ENCODE peak calls at places on chromosomes 7 and 10, in nine cellular contexts. One of them, this sample, is unnamed.

GRCh38 chr7:10082896-10083295 is 890.8 kb upstream of the PHF14 start:
- DNase-seq in lung microvascular endothelial cell: no peak
- DNase-seq in GM19239: no peak
- DNase-seq in LHCN-M2: no peak
- DNase-seq in activated CD4-positive, alpha-beta T cell treated with anti-CD3 and anti-CD28 coated beads, Interleukin-2, amount 50 U/mL, for 48 hours: no peak
- DNase-seq in BE2C: no peak
- DNase-seq in H9: no peak
- DNase-seq in CD4-positive, alpha-beta T cell: no peak
- DNase-seq in cardiac muscle cell: no peak
- DNase-seq in this sample: no peak

GRCh38 chr7:92425311-92425947 is 21.9 kb upstream of the GATAD1 start:
- DNase-seq in H9: peak
- DNase-seq in GM19239: no peak
- DNase-seq in cardiac muscle cell: no peak
- DNase-seq in lung microvascular endothelial cell: no peak
- DNase-seq in activated CD4-positive, alpha-beta T cell treated with anti-CD3 and anti-CD28 coated beads, Interleukin-2, amount 50 U/mL, for 48 hours: peak
- DNase-seq in BE2C: no peak
- DNase-seq in LHCN-M2: no peak
- DNase-seq in CD4-positive, alpha-beta T cell: no peak
- DNase-seq in this sample: no peak

GRCh38 chr10:14748471-14748870 is 26.2 kb downstream of the FAM107B start:
- DNase-seq in cardiac muscle cell: no peak
- DNase-seq in activated CD4-positive, alpha-beta T cell treated with anti-CD3 and anti-CD28 coated beads, Interleukin-2, amount 50 U/mL, for 48 hours: no peak
- DNase-seq in H9: no peak
- DNase-seq in CD4-positive, alpha-beta T cell: no peak
- DNase-seq in BE2C: no peak
- DNase-seq in LHCN-M2: no peak
- DNase-seq in GM19239: no peak
- DNase-seq in lung microvascular endothelial cell: no peak
- DNase-seq in this sample: no peak

GRCh38 chr10:16777473-16778370 is 39.5 kb downstream of the RSU1 start:
- DNase-seq in BE2C: no peak
- DNase-seq in CD4-positive, alpha-beta T cell: no peak
- DNase-seq in cardiac muscle cell: peak
- DNase-seq in H9: no peak
- DNase-seq in lung microvascular endothelial cell: peak
- DNase-seq in GM19239: peak
- DNase-seq in activated CD4-positive, alpha-beta T cell treated with anti-CD3 and anti-CD28 coated beads, Interleukin-2, amount 50 U/mL, for 48 hours: no peak
- DNase-seq in LHCN-M2: peak
- DNase-seq in this sample: no peak

GRCh38 chr7:18927134-18927533 is 190.3 kb downstream of the TWIST1 start:
- DNase-seq in cardiac muscle cell: no peak
- DNase-seq in H9: no peak
- DNase-seq in LHCN-M2: peak
- DNase-seq in activated CD4-positive, alpha-beta T cell treated with anti-CD3 and anti-CD28 coated beads, Interleukin-2, amount 50 U/mL, for 48 hours: no peak
- DNase-seq in lung microvascular endothelial cell: no peak
- DNase-seq in CD4-positive, alpha-beta T cell: no peak
- DNase-seq in GM19239: no peak
- DNase-seq in BE2C: no peak
- DNase-seq in this sample: no peak

GRCh38 chr7:55572378-55573233 is at the start of gene VOPP1:
- DNase-seq in cardiac muscle cell: peak
- DNase-seq in BE2C: peak
- DNase-seq in lung microvascular endothelial cell: peak
- DNase-seq in activated CD4-positive, alpha-beta T cell treated with anti-CD3 and anti-CD28 coated beads, Interleukin-2, amount 50 U/mL, for 48 hours: peak
- DNase-seq in LHCN-M2: peak
- DNase-seq in H9: peak
- DNase-seq in CD4-positive, alpha-beta T cell: no peak
- DNase-seq in GM19239: peak
- DNase-seq in this sample: peak

GRCh38 chr10:77899080-77899477 is 27.5 kb downstream of the DLG5 start:
- DNase-seq in BE2C: no peak
- DNase-seq in GM19239: no peak
- DNase-seq in lung microvascular endothelial cell: no peak
- DNase-seq in activated CD4-positive, alpha-beta T cell treated with anti-CD3 and anti-CD28 coated beads, Interleukin-2, amount 50 U/mL, for 48 hours: no peak
- DNase-seq in CD4-positive, alpha-beta T cell: no peak
- DNase-seq in H9: no peak
- DNase-seq in LHCN-M2: peak
- DNase-seq in cardiac muscle cell: no peak
- DNase-seq in this sample: no peak

GRCh38 chr7:80819503-80819902 is 99.3 kb downstream of the SEMA3C start:
- DNase-seq in GM19239: no peak
- DNase-seq in cardiac muscle cell: no peak
- DNase-seq in activated CD4-positive, alpha-beta T cell treated with anti-CD3 and anti-CD28 coated beads, Interleukin-2, amount 50 U/mL, for 48 hours: no peak
- DNase-seq in BE2C: peak
- DNase-seq in lung microvascular endothelial cell: no peak
- DNase-seq in CD4-positive, alpha-beta T cell: no peak
- DNase-seq in LHCN-M2: no peak
- DNase-seq in H9: no peak
- DNase-seq in this sample: no peak

GRCh38 chr10:17195083-17195482 is 6.4 kb downstream of the TRDMT1 start:
- DNase-seq in BE2C: no peak
- DNase-seq in lung microvascular endothelial cell: no peak
- DNase-seq in H9: no peak
- DNase-seq in cardiac muscle cell: no peak
- DNase-seq in GM19239: no peak
- DNase-seq in CD4-positive, alpha-beta T cell: no peak
- DNase-seq in activated CD4-positive, alpha-beta T cell treated with anti-CD3 and anti-CD28 coated beads, Interleukin-2, amount 50 U/mL, for 48 hours: no peak
- DNase-seq in LHCN-M2: no peak
- DNase-seq in this sample: no peak

GRCh38 chr10:7475046-7475860 is 64.4 kb upstream of the SFMBT2 start:
- DNase-seq in LHCN-M2: no peak
- DNase-seq in BE2C: no peak
- DNase-seq in cardiac muscle cell: no peak
- DNase-seq in CD4-positive, alpha-beta T cell: no peak
- DNase-seq in H9: peak
- DNase-seq in GM19239: no peak
- DNase-seq in lung microvascular endothelial cell: peak
- DNase-seq in activated CD4-positive, alpha-beta T cell treated with anti-CD3 and anti-CD28 coated beads, Interleukin-2, amount 50 U/mL, for 48 hours: no peak
- DNase-seq in this sample: no peak

GRCh38 chr7:105871142-105871541 is 5.3 kb downstream of the ATXN7L1 start:
- DNase-seq in GM19239: no peak
- DNase-seq in CD4-positive, alpha-beta T cell: no peak
- DNase-seq in lung microvascular endothelial cell: peak
- DNase-seq in activated CD4-positive, alpha-beta T cell treated with anti-CD3 and anti-CD28 coated beads, Interleukin-2, amount 50 U/mL, for 48 hours: no peak
- DNase-seq in BE2C: no peak
- DNase-seq in cardiac muscle cell: no peak
- DNase-seq in H9: no peak
- DNase-seq in LHCN-M2: no peak
- DNase-seq in this sample: no peak

GRCh38 chr7:128005759-128006159 is 25.5 kb downstream of the LRRC4 start:
- DNase-seq in CD4-positive, alpha-beta T cell: no peak
- DNase-seq in cardiac muscle cell: peak
- DNase-seq in H9: no peak
- DNase-seq in LHCN-M2: no peak
- DNase-seq in BE2C: no peak
- DNase-seq in lung microvascular endothelial cell: no peak
- DNase-seq in GM19239: no peak
- DNase-seq in activated CD4-positive, alpha-beta T cell treated with anti-CD3 and anti-CD28 coated beads, Interleukin-2, amount 50 U/mL, for 48 hours: no peak
- DNase-seq in this sample: no peak

GRCh38 chr10:86365346-86366032 is 1.1 kb downstream of the GRID1 start:
- DNase-seq in H9: peak
- DNase-seq in CD4-positive, alpha-beta T cell: no peak
- DNase-seq in cardiac muscle cell: no peak
- DNase-seq in GM19239: no peak
- DNase-seq in BE2C: no peak
- DNase-seq in activated CD4-positive, alpha-beta T cell treated with anti-CD3 and anti-CD28 coated beads, Interleukin-2, amount 50 U/mL, for 48 hours: peak
- DNase-seq in LHCN-M2: no peak
- DNase-seq in lung microvascular endothelial cell: no peak
- DNase-seq in this sample: no peak

GRCh38 chr7:86653919-86654659 is 10.4 kb downstream of the GRM3 start:
- DNase-seq in GM19239: no peak
- DNase-seq in CD4-positive, alpha-beta T cell: no peak
- DNase-seq in BE2C: no peak
- DNase-seq in lung microvascular endothelial cell: no peak
- DNase-seq in cardiac muscle cell: peak
- DNase-seq in H9: peak
- DNase-seq in activated CD4-positive, alpha-beta T cell treated with anti-CD3 and anti-CD28 coated beads, Interleukin-2, amount 50 U/mL, for 48 hours: no peak
- DNase-seq in LHCN-M2: no peak
- DNase-seq in this sample: no peak

GRCh38 chr10:128854965-128855364 is 612.1 kb upstream of the MGMT start:
- DNase-seq in lung microvascular endothelial cell: peak
- DNase-seq in activated CD4-positive, alpha-beta T cell treated with anti-CD3 and anti-CD28 coated beads, Interleukin-2, amount 50 U/mL, for 48 hours: no peak
- DNase-seq in H9: no peak
- DNase-seq in LHCN-M2: no peak
- DNase-seq in cardiac muscle cell: peak
- DNase-seq in BE2C: peak
- DNase-seq in CD4-positive, alpha-beta T cell: no peak
- DNase-seq in GM19239: no peak
- DNase-seq in this sample: no peak

GRCh38 chr7:92967238-92967637 is 130.9 kb upstream of the CDK6 start:
- DNase-seq in GM19239: no peak
- DNase-seq in lung microvascular endothelial cell: no peak
- DNase-seq in CD4-positive, alpha-beta T cell: no peak
- DNase-seq in LHCN-M2: no peak
- DNase-seq in activated CD4-positive, alpha-beta T cell treated with anti-CD3 and anti-CD28 coated beads, Interleukin-2, amount 50 U/mL, for 48 hours: no peak
- DNase-seq in cardiac muscle cell: no peak
- DNase-seq in H9: no peak
- DNase-seq in BE2C: no peak
- DNase-seq in this sample: no peak

GRCh38 chr10:21518629-21519321 is 6.7 kb downstream of the SKIDA1 start:
- DNase-seq in LHCN-M2: no peak
- DNase-seq in cardiac muscle cell: peak
- DNase-seq in activated CD4-positive, alpha-beta T cell treated with anti-CD3 and anti-CD28 coated beads, Interleukin-2, amount 50 U/mL, for 48 hours: no peak
- DNase-seq in lung microvascular endothelial cell: peak
- DNase-seq in H9: no peak
- DNase-seq in GM19239: no peak
- DNase-seq in BE2C: no peak
- DNase-seq in CD4-positive, alpha-beta T cell: no peak
- DNase-seq in this sample: no peak

GRCh38 chr10:381805-382204 is 246.6 kb downstream of the ZMYND11 start:
- DNase-seq in activated CD4-positive, alpha-beta T cell treated with anti-CD3 and anti-CD28 coated beads, Interleukin-2, amount 50 U/mL, for 48 hours: no peak
- DNase-seq in H9: no peak
- DNase-seq in GM19239: no peak
- DNase-seq in cardiac muscle cell: no peak
- DNase-seq in LHCN-M2: no peak
- DNase-seq in CD4-positive, alpha-beta T cell: no peak
- DNase-seq in BE2C: no peak
- DNase-seq in lung microvascular endothelial cell: no peak
- DNase-seq in this sample: no peak

GRCh38 chr7:19560111-19560883 is 148.5 kb downstream of the POLR1F start:
- DNase-seq in lung microvascular endothelial cell: no peak
- DNase-seq in H9: no peak
- DNase-seq in activated CD4-positive, alpha-beta T cell treated with anti-CD3 and anti-CD28 coated beads, Interleukin-2, amount 50 U/mL, for 48 hours: no peak
- DNase-seq in BE2C: no peak
- DNase-seq in cardiac muscle cell: no peak
- DNase-seq in GM19239: no peak
- DNase-seq in LHCN-M2: peak
- DNase-seq in CD4-positive, alpha-beta T cell: no peak
- DNase-seq in this sample: no peak

GRCh38 chr7:41627921-41628320 is 75.0 kb downstream of the INHBA start:
- DNase-seq in GM19239: no peak
- DNase-seq in CD4-positive, alpha-beta T cell: no peak
- DNase-seq in activated CD4-positive, alpha-beta T cell treated with anti-CD3 and anti-CD28 coated beads, Interleukin-2, amount 50 U/mL, for 48 hours: no peak
- DNase-seq in H9: no peak
- DNase-seq in LHCN-M2: no peak
- DNase-seq in lung microvascular endothelial cell: no peak
- DNase-seq in BE2C: no peak
- DNase-seq in cardiac muscle cell: no peak
- DNase-seq in this sample: no peak

This sample was measured in activated T-cell treated with anti-CD3 and anti-CD28 coated beads for 1 hour.